ENCODE peak calls at places on chromosomes 12 and 14, in four cellular contexts. G is fibroblast of the aortic adventitia, F is mucosa of descending colon, J is astrocyte. S is an unnamed sample.

GRCh38 chr12:115871714-115872113 is 405.8 kb downstream of the MED13L start:
- DNase-seq in F (no peak), G (peak), J (peak), S (peak)

GRCh38 chr14:100662850-100663527 is 63.7 kb upstream of the DLK1 start:
- DNase-seq in G (peak), J (peak), F (peak), S (peak)

GRCh38 chr12:55818140-55818728 is 393 bp downstream of the ORMDL2 start:
- DNase-seq in J (no peak), G (no peak), F (no peak), S (no peak)

GRCh38 chr14:70698288-70698687 is 56.6 kb downstream of the TTC9 start:
- DNase-seq in G (peak), J (peak), F (peak), S (no peak)

GRCh38 chr14:90179809-90180779 is 76.3 kb upstream of the PSMC1 start:
- DNase-seq in G (no peak), J (no peak), F (no peak), S (no peak)

GRCh38 chr12:98868076-98868475 is 223.0 kb downstream of the APAF1 start:
- DNase-seq in J (no peak), F (no peak), G (no peak), S (no peak)

GRCh38 chr12:90741611-90742010 is 213.4 kb downstream of the CCER1 start:
- DNase-seq in F (no peak), J (no peak), G (no peak), S (no peak)

GRCh38 chr14:89425931-89426330 is 8.9 kb upstream of the FOXN3 start:
- DNase-seq in G (peak), J (peak), F (no peak), S (no peak)

GRCh38 chr14:54774824-54775223 is 127.8 kb downstream of the GCH1 start:
- DNase-seq in G (no peak), F (no peak), J (no peak), S (no peak)

GRCh38 chr12:6605425-6606330 is 1.5 kb downstream of the CHD4 start:
- DNase-seq in G (peak), J (peak), F (no peak), S (peak)

GRCh38 chr12:124617615-124618014 is 50.2 kb upstream of the NCOR2 start:
- DNase-seq in F (peak), J (no peak), G (no peak), S (no peak)

GRCh38 chr14:106605548-106606448 is 1079.4 kb downstream of the TMEM121 start:
- DNase-seq in G (no peak), J (no peak), F (peak), S (no peak)

GRCh38 chr12:117361312-117361670 is at the start of gene NOS1:
- DNase-seq in G (no peak), F (no peak), J (no peak), S (peak)

GRCh38 chr12:27711312-27711682 is 665 bp downstream of the MRPS35 start:
- DNase-seq in J (no peak), F (no peak), G (no peak), S (no peak)

GRCh38 chr12:66329941-66330340 is 27.6 kb downstream of the HELB start:
- DNase-seq in G (peak), J (peak), F (no peak), S (no peak)

GRCh38 chr12:57146925-57147640 is at the start of gene LRP1-AS:
- DNase-seq in F (peak), J (no peak), G (no peak), S (no peak)

GRCh38 chr12:93645702-93646101 is 31.5 kb upstream of the CRADD start:
- DNase-seq in F (no peak), J (peak), G (peak), S (no peak)

GRCh38 chr12:52949413-52950331 is 754 bp downstream of the KRT18 start:
- DNase-seq in F (peak), G (peak), J (peak), S (peak)

GRCh38 chr14:36845346-36846042 is 183.8 kb downstream of the PAX9 start:
- DNase-seq in F (no peak), J (no peak), G (peak), S (no peak)

GRCh38 chr14:106459971-106460730 is 933.8 kb downstream of the TMEM121 start:
- DNase-seq in J (no peak), F (peak), G (no peak), S (no peak)

GRCh38 chr12:62332598-62332997 is 72.4 kb downstream of the USP15 start:
- DNase-seq in F (no peak), G (peak), J (peak), S (no peak)

GRCh38 chr14:56124296-56124695 is 6.1 kb downstream of the PELI2 start:
- DNase-seq in F (no peak), J (no peak), G (no peak), S (no peak)

GRCh38 chr12:130633771-130634170 is 82.3 kb downstream of the RIMBP2 start:
- DNase-seq in G (no peak), J (no peak), F (no peak), S (no peak)

GRCh38 chr14:28609228-28609828 is 157.3 kb upstream of the FOXG1 start:
- DNase-seq in J (peak), G (peak), F (peak), S (peak)

GRCh38 chr12:110100315-110100970 is 23.7 kb upstream of the IFT81 start:
- DNase-seq in F (peak), G (peak), J (peak), S (peak)

GRCh38 chr12:25001311-25001710 is 52.4 kb upstream of the BCAT1 start:
- DNase-seq in J (peak), G (no peak), F (no peak), S (no peak)

GRCh38 chr12:70248916-70249315 is 5.7 kb downstream of the CNOT2 start:
- DNase-seq in G (no peak), J (no peak), F (no peak), S (no peak)

DNA sequence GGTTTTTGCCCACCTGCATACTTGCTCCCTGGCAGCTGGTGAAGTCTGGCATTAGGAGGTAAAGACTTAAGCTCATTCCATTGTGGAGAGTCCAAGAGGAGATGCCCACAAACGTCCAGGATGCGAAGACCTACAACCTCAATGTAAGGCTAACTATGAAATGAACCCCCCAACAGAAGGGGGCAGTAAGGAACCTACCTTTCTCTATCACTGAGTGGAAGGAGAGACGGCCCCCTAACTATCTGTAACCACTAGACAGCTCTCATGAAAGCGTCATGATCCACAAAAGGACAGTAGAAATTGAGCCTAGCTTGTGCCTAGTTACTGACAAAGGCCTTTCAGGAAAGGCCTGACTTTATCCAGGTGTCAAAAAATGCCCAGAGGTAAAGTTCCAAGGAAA is 55.3 kb downstream of the ZFYVE21 start:
- DNase-seq in J (no peak), F (no peak), G (no peak), S (no peak)
- TF ChIP-seq CTCF in J (no peak), F (no peak), G (no peak), S (no peak)

DNA sequence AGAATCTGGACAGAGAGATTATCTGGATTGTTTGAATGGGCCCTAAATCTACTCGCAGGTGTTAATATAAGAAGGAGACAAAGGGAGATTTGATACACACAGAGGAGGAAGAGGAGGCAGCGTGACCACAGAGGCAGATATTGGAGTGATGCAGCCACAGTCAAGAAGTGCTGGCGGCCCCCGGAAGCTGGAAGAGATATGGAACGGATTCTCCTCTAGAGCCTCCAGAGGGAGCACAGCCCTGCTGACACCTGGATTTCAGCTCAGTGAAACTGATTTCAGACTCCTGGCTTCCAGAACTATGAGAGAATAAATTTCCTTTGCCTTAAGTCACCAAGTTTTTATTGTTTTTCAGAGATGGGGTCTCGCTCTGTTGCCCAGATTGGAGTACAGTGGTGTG is 9.2 kb upstream of the TC2N start:
- DNase-seq in J (no peak), F (no peak), G (no peak), S (no peak)
- TF ChIP-seq CTCF in J (no peak), F (no peak), G (no peak), S (no peak)

GRCh38 chr12:39807043-39807442 is 187.4 kb upstream of the ABCD2 start:
- DNase-seq in G (no peak), J (no peak), F (no peak), S (peak)
- TF ChIP-seq CTCF in G (peak), J (peak), F (no peak), S (peak)

GRCh38 chr14:83702619-83703018 is 1827.3 kb upstream of the FLRT2 start:
- DNase-seq in G (no peak), J (no peak), F (no peak), S (no peak)
- TF ChIP-seq CTCF in G (no peak), J (no peak), F (no peak), S (no peak)

GRCh38 chr14:69059658-69060648 is 80.9 kb upstream of the ACTN1 start:
- DNase-seq in G (peak), F (no peak), J (peak), S (no peak)
- TF ChIP-seq CTCF in G (peak), F (no peak), J (no peak), S (no peak)

GRCh38 chr14:76773188-76773885 is 12.1 kb downstream of the VASH1 start:
- DNase-seq in J (peak), F (no peak), G (peak), S (no peak)
- TF ChIP-seq CTCF in J (no peak), F (no peak), G (peak), S (no peak)

GRCh38 chr14:102878174-102878969 is 44.1 kb upstream of the AMN start:
- DNase-seq in J (no peak), G (no peak), F (peak), S (no peak)
- TF ChIP-seq CTCF in J (no peak), G (no peak), F (no peak), S (no peak)

S was measured in endothelial cell.